ENCODE peak calls at places on chromosomes 1 and 21, in five cellular contexts. Q is endodermal cell, N is fibroblast of lung, T is mammary epithelial cell, C is GM23248. A is an unnamed sample.

GRCh38 chr1:91513160-91513559 is 12.5 kb downstream of the CDC7 start:
- DNase-seq in Q (no peak), N (peak; percentile 75), T (no peak), C (peak; percentile 67), A (peak; percentile 80)

GRCh38 chr1:115373305-115373704 is 35.3 kb upstream of the NGF start:
- DNase-seq in Q (no peak), N (peak; percentile 64), T (peak; percentile 68), C (peak; percentile 96), A (peak; percentile 39)

GRCh38 chr1:154623358-154623757 is 15.4 kb upstream of the ADAR start:
- DNase-seq in Q (no peak), N (no peak), T (no peak), C (no peak), A (no peak)

GRCh38 chr1:208219659-208220282 is 24.4 kb downstream of the PLXNA2 start:
- DNase-seq in Q (peak; percentile 53), N (peak; percentile 50), T (peak; percentile 92), C (peak; percentile 86), A (peak; percentile 86)

GRCh38 chr1:156616463-156616862 is 2.8 kb upstream of the HAPLN2 start:
- DNase-seq in Q (no peak), N (peak; percentile 66), T (no peak), C (peak; percentile 38), A (peak; percentile 45)

GRCh38 chr1:240831191-240831631 is 219.3 kb upstream of the GREM2 start:
- DNase-seq in Q (no peak), N (peak; percentile 10), T (no peak), C (peak; percentile 94), A (peak; percentile 54)

GRCh38 chr1:43284065-43284464 is 1.3 kb downstream of the C1orf210 start:
- DNase-seq in Q (peak; percentile 42), N (no peak), T (no peak), C (no peak), A (no peak)

GRCh38 chr1:15355968-15356621 is 53.6 kb upstream of the EFHD2 start:
- DNase-seq in Q (no peak), N (peak; percentile 35), T (no peak), C (peak; percentile 43), A (no peak)

GRCh38 chr1:233520510-233521191 is 93.3 kb upstream of the KCNK1 start:
- DNase-seq in Q (no peak), N (no peak), T (peak; percentile 90), C (peak; percentile 77), A (peak; percentile 22)

GRCh38 chr1:229272164-229273158 is 1.6 kb downstream of the RAB4A start:
- DNase-seq in Q (no peak), N (no peak), T (no peak), C (peak; percentile 39), A (peak; percentile 29)

GRCh38 chr1:97094257-97094972 is 372.8 kb downstream of the PTBP2 start:
- DNase-seq in Q (no peak), N (peak; percentile 59), T (peak; percentile 89), C (peak; percentile 95), A (peak; percentile 77)

GRCh38 chr1:40224040-40224439 is 23.7 kb upstream of the TMCO2 start:
- DNase-seq in Q (no peak), N (no peak), T (no peak), C (no peak), A (no peak)

GRCh38 chr1:100671604-100672003 is 47.9 kb upstream of the VCAM1 start:
- DNase-seq in Q (no peak), N (peak; percentile 62), T (peak; percentile 34), C (peak; percentile 59), A (peak; percentile 32)

GRCh38 chr1:51255331-51255730 is 19.3 kb downstream of the RNF11 start:
- DNase-seq in Q (no peak), N (no peak), T (peak; percentile 36), C (no peak), A (no peak)

GRCh38 chr1:91730781-91731732 is 154.9 kb downstream of the TGFBR3 start:
- DNase-seq in Q (no peak), N (peak; percentile 87), T (peak; percentile 57), C (peak; percentile 66), A (peak; percentile 66)

GRCh38 chr1:36258960-36259344 is 34.7 kb downstream of the THRAP3 start:
- DNase-seq in Q (no peak), N (peak; percentile 27), T (peak; percentile 23), C (peak; percentile 29), A (peak; percentile 43)

GRCh38 chr1:188937965-188938551 is 1539.6 kb downstream of the BRINP3 start:
- DNase-seq in Q (peak; percentile 55), N (peak; percentile 2), T (no peak), C (no peak), A (peak; percentile 26)

GRCh38 chr1:42335809-42336518 is 929 bp upstream of the FOXJ3 start:
- DNase-seq in Q (no peak), N (peak; percentile 57), T (peak; percentile 71), C (peak; percentile 91), A (peak; percentile 65)

GRCh38 chr1:23079025-23079424 is 59.8 kb downstream of the KDM1A start:
- DNase-seq in Q (no peak), N (no peak), T (no peak), C (no peak), A (no peak)

GRCh38 chr1:25927541-25928265 is 21.5 kb upstream of the STMN1 start:
- DNase-seq in Q (peak; percentile 75), N (no peak), T (no peak), C (no peak), A (no peak)

GRCh38 chr1:202501281-202501680 is 152.8 kb downstream of the PPP1R12B start:
- DNase-seq in Q (no peak), N (peak; percentile 64), T (peak; percentile 25), C (peak; percentile 41), A (peak; percentile 63)

GRCh38 chr1:19257178-19257914 is 5.7 kb downstream of the MRTO4 start:
- DNase-seq in Q (no peak), N (no peak), T (no peak), C (peak; percentile 65), A (no peak)

GRCh38 chr1:226223786-226224244 is 351 bp downstream of the MIXL1 start:
- DNase-seq in Q (peak; percentile 81), N (no peak), T (no peak), C (peak; percentile 34), A (peak; percentile 14)

GRCh38 chr21:43347864-43348766 is 78.8 kb downstream of the SIK1 start:
- DNase-seq in Q (no peak), N (no peak), T (no peak), C (peak; percentile 23), A (no peak)

GRCh38 chr1:37473431-37474050 is 839 bp upstream of the ZC3H12A start:
- DNase-seq in Q (no peak), N (no peak), T (no peak), C (peak; percentile 31), A (peak; percentile 58)

GRCh38 chr21:19011448-19011847 is 607.9 kb upstream of the TMPRSS15 start:
- DNase-seq in Q (no peak), N (no peak), T (no peak), C (no peak), A (no peak)

GRCh38 chr1:113396585-113396984 is 6.3 kb downstream of the MAGI3 start:
- DNase-seq in Q (no peak), N (peak; percentile 68), T (peak; percentile 79), C (peak; percentile 90), A (peak; percentile 70)

GRCh38 chr21:32472890-32473765 is 60.6 kb downstream of the EVA1C start:
- DNase-seq in Q (no peak), N (no peak), T (no peak), C (no peak), A (no peak)

GRCh38 chr21:45536301-45537081 is 5.7 kb downstream of the SLC19A1 start:
- DNase-seq in Q (peak; percentile 39), N (no peak), T (no peak), C (no peak), A (no peak)

GRCh38 chr1:234988160-234988528 is 140.5 kb downstream of the TOMM20 start:
- DNase-seq in Q (no peak), N (no peak), T (no peak), C (no peak), A (no peak)

GRCh38 chr1:15717418-15718131 is 18.5 kb upstream of the SLC25A34 start:
- DNase-seq in Q (no peak), N (peak; percentile 19), T (no peak), C (no peak), A (no peak)

GRCh38 chr1:179586107-179586823 is 5.4 kb upstream of the TDRD5 start:
- DNase-seq in Q (peak; percentile 89), N (peak; percentile 40), T (peak; percentile 15), C (peak; percentile 46), A (peak; percentile 29)
- H3K4me3 ChIP-seq in Q (peak overlapping the region; percentile 44), N (peak overlapping the region; percentile 48), T (peak overlapping the region; percentile 23), C (peak overlapping the region; percentile 46), A (peak overlapping the region; percentile 69)

GRCh38 chr1:30267046-30267445 is 456.3 kb downstream of the MATN1 start:
- DNase-seq in Q (peak; percentile 17), N (no peak), T (no peak), C (no peak), A (no peak)

GRCh38 chr1:30263888-30264671 is 459.3 kb downstream of the MATN1 start:
- DNase-seq in Q (no peak), N (no peak), T (no peak), C (no peak), A (no peak)

GRCh38 chr1:30263405-30263804 is 460.0 kb downstream of the MATN1 start:
- DNase-seq in Q (no peak), N (no peak), T (no peak), C (no peak), A (no peak)

GRCh38 chr1:30265127-30266070 is 458.0 kb downstream of the MATN1 start:
- DNase-seq in Q (no peak), N (no peak), T (no peak), C (no peak), A (no peak)

GRCh38 chr1:30264672-30265025 is 458.7 kb downstream of the MATN1 start:
- DNase-seq in Q (no peak), N (no peak), T (no peak), C (no peak), A (no peak)
- H3K9ac ChIP-seq in Q (no peak overlapping the region), N (no peak overlapping the region), T (no peak overlapping the region), C (no peak overlapping the region), A (no peak overlapping the region)

GRCh38 chr1:194362327-194362726 is 1175.9 kb upstream of the B3GALT2 start:
- DNase-seq in Q (no peak), N (no peak), T (no peak), C (no peak), A (no peak)
- H3K4me1 ChIP-seq in Q (no peaks in the 10 kb centered on the region), N (no peaks in the 10 kb centered on the region), T (peaks cover 12% of the 10 kb centered on the region), C (no peaks in the 10 kb centered on the region), A (no peaks in the 10 kb centered on the region)

GRCh38 chr1:108803548-108803947 is 53.3 kb downstream of the AKNAD1 start:
- DNase-seq in Q (no peak), N (no peak), T (no peak), C (no peak), A (no peak)

DNA sequence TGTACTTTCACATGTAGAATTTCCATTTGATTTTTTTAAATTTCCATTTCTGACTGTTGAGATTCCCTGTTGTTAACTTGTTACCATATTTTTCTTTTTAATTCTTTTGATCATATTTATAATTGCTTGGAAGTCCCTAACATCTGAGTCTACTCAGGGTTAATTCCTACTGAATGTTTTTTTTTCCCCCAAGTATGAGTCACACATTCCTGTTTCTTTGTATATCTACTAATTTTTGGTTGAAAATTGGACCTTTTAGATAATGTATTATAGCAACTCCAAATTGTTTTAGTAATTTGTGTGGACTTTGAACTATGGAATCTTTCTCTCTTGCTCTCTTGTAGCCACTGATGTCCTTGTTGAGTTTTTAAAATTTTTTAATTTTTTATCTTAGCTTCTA is 54.6 kb downstream of the STXBP3 start:
- DNase-seq in Q (no peak), N (peak; percentile 46), T (no peak), C (peak; percentile 55), A (peak; percentile 54)
- H3K4me3 ChIP-seq in Q (no peak overlapping the region), N (no peak overlapping the region), T (no peak overlapping the region), C (no peak overlapping the region), A (no peak overlapping the region)

A was measured in adipocyte.